ENCODE peak calls at places on chromosomes 1 and 21, in four cellular contexts. One of them, this sample, is unnamed. For H3K4me1, the result is how much of the 10 kb centered on the place peaks cover.

GRCh38 chr21:17889171-17889570 is 70.0 kb upstream of the C21orf91 start:
- DNase-seq in stomach: no peak
- DNase-seq in cardiac muscle cell: no peak
- DNase-seq in uterus: no peak
- DNase-seq in this sample: no peak

GRCh38 chr1:152535774-152536173 is 21.5 kb downstream of the CRCT1 start:
- DNase-seq in stomach: no peak
- DNase-seq in cardiac muscle cell: no peak
- DNase-seq in uterus: no peak
- DNase-seq in this sample: no peak

GRCh38 chr1:98086796-98087195 is 166.0 kb upstream of the DPYD start:
- DNase-seq in stomach: no peak
- DNase-seq in cardiac muscle cell: peak
- DNase-seq in uterus: no peak
- DNase-seq in this sample: no peak

GRCh38 chr1:26161408-26162219 is 2.7 kb downstream of the FAM110D start:
- DNase-seq in stomach: peak
- DNase-seq in cardiac muscle cell: peak
- DNase-seq in uterus: peak
- DNase-seq in this sample: no peak

GRCh38 chr1:107804746-107805145 is 160.2 kb downstream of the VAV3 start:
- DNase-seq in stomach: no peak
- DNase-seq in cardiac muscle cell: no peak
- DNase-seq in uterus: no peak
- DNase-seq in this sample: no peak

GRCh38 chr1:239985044-239985443 is 106.6 kb upstream of the FMN2 start:
- DNase-seq in stomach: no peak
- DNase-seq in cardiac muscle cell: no peak
- DNase-seq in uterus: no peak
- DNase-seq in this sample: no peak

GRCh38 chr1:163258181-163258580 is 55.5 kb upstream of the RGS5 start:
- DNase-seq in stomach: no peak
- DNase-seq in cardiac muscle cell: peak
- DNase-seq in uterus: no peak
- DNase-seq in this sample: no peak

GRCh38 chr1:230189276-230190183 is 122.5 kb downstream of the GALNT2 start:
- DNase-seq in stomach: peak
- DNase-seq in cardiac muscle cell: no peak
- DNase-seq in uterus: no peak
- DNase-seq in this sample: no peak

GRCh38 chr1:56064705-56065104 is 514.7 kb downstream of the PLPP3 start:
- DNase-seq in stomach: no peak
- DNase-seq in cardiac muscle cell: peak
- DNase-seq in uterus: no peak
- DNase-seq in this sample: no peak

GRCh38 chr1:58035523-58035922 is 511.0 kb downstream of the OMA1 start:
- DNase-seq in stomach: no peak
- DNase-seq in cardiac muscle cell: peak
- DNase-seq in uterus: no peak
- DNase-seq in this sample: no peak

GRCh38 chr1:151199860-151200581 is 1.7 kb downstream of the PIP5K1A start:
- DNase-seq in stomach: no peak
- DNase-seq in cardiac muscle cell: peak
- DNase-seq in uterus: no peak
- DNase-seq in this sample: no peak

GRCh38 chr1:22031214-22031962 is 21.1 kb upstream of the CDC42 start:
- DNase-seq in stomach: peak
- DNase-seq in cardiac muscle cell: no peak
- DNase-seq in uterus: no peak
- DNase-seq in this sample: peak

GRCh38 chr1:178362784-178363183 is 134.0 kb downstream of the CLEC20A start:
- DNase-seq in stomach: no peak
- DNase-seq in cardiac muscle cell: peak
- DNase-seq in uterus: no peak
- DNase-seq in this sample: no peak

GRCh38 chr1:37931148-37931492 is 15.7 kb downstream of the INPP5B start:
- DNase-seq in stomach: no peak
- DNase-seq in cardiac muscle cell: no peak
- DNase-seq in uterus: peak
- DNase-seq in this sample: peak

GRCh38 chr1:81053826-81054225 is 746.9 kb upstream of the ADGRL2 start:
- DNase-seq in stomach: no peak
- DNase-seq in cardiac muscle cell: no peak
- DNase-seq in uterus: no peak
- DNase-seq in this sample: no peak

GRCh38 chr1:240511789-240512188 is 100.2 kb downstream of the GREM2 start:
- DNase-seq in stomach: no peak
- DNase-seq in cardiac muscle cell: no peak
- DNase-seq in uterus: no peak
- DNase-seq in this sample: no peak

GRCh38 chr1:162681127-162681435 is 48.8 kb downstream of the DDR2 start:
- DNase-seq in stomach: no peak
- DNase-seq in cardiac muscle cell: no peak
- DNase-seq in uterus: no peak
- DNase-seq in this sample: no peak

GRCh38 chr1:29593601-29594382 is 357.5 kb downstream of the PTPRU start:
- DNase-seq in stomach: no peak
- DNase-seq in cardiac muscle cell: no peak
- DNase-seq in uterus: no peak
- DNase-seq in this sample: no peak

GRCh38 chr1:68378296-68379084 is 71.3 kb downstream of the RPE65 start:
- DNase-seq in stomach: no peak
- DNase-seq in cardiac muscle cell: no peak
- DNase-seq in uterus: no peak
- DNase-seq in this sample: no peak

GRCh38 chr1:50424940-50425375 is 1.7 kb upstream of the DMRTA2 start:
- DNase-seq in stomach: no peak
- DNase-seq in cardiac muscle cell: no peak
- DNase-seq in uterus: no peak
- DNase-seq in this sample: no peak

GRCh38 chr1:4033129-4033676 is 133.1 kb upstream of the C1orf174 start:
- DNase-seq in stomach: no peak
- DNase-seq in cardiac muscle cell: no peak
- DNase-seq in uterus: no peak
- DNase-seq in this sample: no peak

GRCh38 chr1:16152521-16153087 is 3.3 kb downstream of the EPHA2 start:
- DNase-seq in stomach: no peak
- DNase-seq in cardiac muscle cell: peak
- DNase-seq in uterus: no peak
- DNase-seq in this sample: no peak

GRCh38 chr1:185813401-185813979 is 79.3 kb downstream of the HMCN1 start:
- DNase-seq in stomach: no peak
- DNase-seq in cardiac muscle cell: peak
- DNase-seq in uterus: no peak
- DNase-seq in this sample: no peak

GRCh38 chr1:171912509-171913185 is 71.3 kb downstream of the DNM3 start:
- DNase-seq in stomach: no peak
- DNase-seq in cardiac muscle cell: no peak
- DNase-seq in uterus: no peak
- DNase-seq in this sample: no peak

GRCh38 chr1:175244206-175244605 is 51.6 kb upstream of the KIAA0040 start:
- DNase-seq in stomach: no peak
- DNase-seq in cardiac muscle cell: no peak
- DNase-seq in uterus: no peak
- DNase-seq in this sample: no peak

GRCh38 chr1:178682429-178682828 is 42.6 kb upstream of the RALGPS2 start:
- DNase-seq in stomach: no peak
- DNase-seq in cardiac muscle cell: no peak
- DNase-seq in uterus: no peak
- DNase-seq in this sample: no peak

GRCh38 chr1:176466514-176466913 is 3.5 kb downstream of the PAPPA2 start:
- DNase-seq in stomach: no peak
- DNase-seq in cardiac muscle cell: no peak
- DNase-seq in uterus: no peak
- DNase-seq in this sample: no peak

GRCh38 chr1:13941315-13941714 is 241.3 kb downstream of the PRDM2 start:
- DNase-seq in stomach: no peak
- DNase-seq in cardiac muscle cell: no peak
- DNase-seq in uterus: no peak
- DNase-seq in this sample: no peak

GRCh38 chr1:232904566-232904965 is 45.8 kb upstream of the NTPCR start:
- DNase-seq in stomach: no peak
- DNase-seq in cardiac muscle cell: peak
- DNase-seq in uterus: no peak
- DNase-seq in this sample: peak

GRCh38 chr1:56578963-56579875 is at the start of gene PLPP3:
- DNase-seq in stomach: peak
- DNase-seq in cardiac muscle cell: peak
- DNase-seq in uterus: peak
- DNase-seq in this sample: peak

GRCh38 chr1:115332813-115333608 is 5.0 kb downstream of the NGF start:
- DNase-seq in stomach: no peak
- DNase-seq in cardiac muscle cell: peak
- DNase-seq in uterus: peak
- DNase-seq in this sample: no peak

GRCh38 chr1:188689542-188689941 is 1788.1 kb downstream of the BRINP3 start:
- DNase-seq in stomach: no peak
- DNase-seq in cardiac muscle cell: no peak
- DNase-seq in uterus: no peak
- DNase-seq in this sample: no peak

GRCh38 chr1:6601049-6601864 is 1.4 kb downstream of the KLHL21 start:
- DNase-seq in stomach: peak
- DNase-seq in cardiac muscle cell: peak
- DNase-seq in uterus: peak
- DNase-seq in this sample: peak

GRCh38 chr21:46017148-46017547 is 35.6 kb downstream of the COL6A1 start:
- DNase-seq in stomach: no peak
- DNase-seq in cardiac muscle cell: no peak
- DNase-seq in uterus: no peak
- DNase-seq in this sample: no peak

DNA sequence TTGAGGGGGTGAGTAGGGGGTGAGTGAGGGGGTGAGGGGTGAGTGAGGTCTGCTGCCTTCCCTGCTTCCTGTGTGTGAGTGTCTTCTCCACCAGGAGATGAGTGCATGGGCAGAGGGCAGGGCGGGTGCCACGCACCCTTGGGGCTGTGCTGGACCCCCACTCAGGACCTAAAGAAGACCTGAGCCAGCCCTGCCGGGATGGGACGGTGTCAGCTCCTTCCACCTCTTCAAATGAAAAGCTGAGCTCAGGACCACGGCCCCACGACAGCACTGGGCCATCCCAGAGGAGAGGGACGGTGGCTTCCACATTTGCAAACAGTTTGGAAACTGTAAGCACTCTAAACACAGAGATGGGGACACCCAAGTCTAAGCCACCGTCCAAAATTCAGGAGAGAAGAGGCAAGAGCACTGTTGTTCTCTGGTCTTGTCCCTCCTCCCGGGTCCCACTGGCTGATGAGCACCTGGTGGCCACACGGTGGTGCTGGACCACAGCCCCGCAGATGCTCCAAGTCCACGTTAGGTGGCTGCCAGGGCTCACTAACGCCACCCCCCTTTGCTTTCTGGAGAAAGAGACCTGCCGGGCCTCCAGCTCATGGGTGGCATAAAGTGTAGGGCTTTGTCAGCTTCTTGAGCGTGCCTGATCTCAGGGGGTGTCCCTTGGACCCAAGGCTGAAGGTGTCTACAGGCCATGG is 32.1 kb downstream of the TMPRSS2 start:
- DNase-seq in stomach: no peak
- DNase-seq in cardiac muscle cell: no peak
- DNase-seq in uterus: no peak
- DNase-seq in this sample: no peak
- H3K4me3 ChIP-seq in stomach: no peak
- H3K4me3 ChIP-seq in cardiac muscle cell: no peak
- H3K4me3 ChIP-seq in uterus: no peak
- H3K4me3 ChIP-seq in this sample: no peak

GRCh38 chr1:99559166-99559565 is 86.7 kb upstream of the PALMD start:
- DNase-seq in stomach: no peak
- DNase-seq in cardiac muscle cell: no peak
- DNase-seq in uterus: no peak
- DNase-seq in this sample: no peak
- TF ChIP-seq CTCF in stomach: no peak
- TF ChIP-seq CTCF in cardiac muscle cell: no peak
- TF ChIP-seq CTCF in uterus: no peak
- TF ChIP-seq CTCF in this sample: no peak

DNA sequence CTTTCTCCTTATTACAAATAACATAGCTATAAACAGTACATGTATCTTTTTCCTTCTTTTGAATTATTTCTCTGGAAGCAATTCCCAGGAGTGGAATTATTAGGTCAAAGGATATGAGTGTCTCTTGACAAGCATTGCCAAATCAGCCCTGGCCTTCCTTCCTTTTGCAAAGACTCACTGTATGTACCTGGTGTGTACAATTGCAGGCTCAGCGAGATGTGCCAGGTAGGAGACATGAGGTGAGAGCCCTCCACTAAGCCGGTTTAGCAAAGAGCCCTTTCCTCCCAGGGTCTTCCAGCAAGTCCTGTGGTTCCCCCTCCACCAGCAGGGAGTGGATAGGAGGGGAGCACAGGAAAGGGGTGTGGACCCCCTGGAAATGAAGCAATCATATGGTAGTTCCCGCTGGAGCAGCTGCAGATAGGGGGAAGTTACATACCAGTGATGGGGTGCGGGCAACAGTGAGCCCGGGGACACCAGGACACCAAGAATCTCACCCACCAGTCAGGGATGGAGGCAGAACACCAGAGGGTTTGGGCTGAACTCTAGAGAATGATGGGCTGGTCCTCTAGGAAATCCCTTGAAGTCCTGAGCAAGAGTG is 18.3 kb downstream of the RCSD1 start:
- DNase-seq in stomach: no peak
- DNase-seq in cardiac muscle cell: no peak
- DNase-seq in uterus: no peak
- DNase-seq in this sample: no peak
- H3K4me1 ChIP-seq in stomach: half or more
- H3K4me1 ChIP-seq in cardiac muscle cell: under half
- H3K4me1 ChIP-seq in uterus: under half
- H3K4me1 ChIP-seq in this sample: under half

DNA sequence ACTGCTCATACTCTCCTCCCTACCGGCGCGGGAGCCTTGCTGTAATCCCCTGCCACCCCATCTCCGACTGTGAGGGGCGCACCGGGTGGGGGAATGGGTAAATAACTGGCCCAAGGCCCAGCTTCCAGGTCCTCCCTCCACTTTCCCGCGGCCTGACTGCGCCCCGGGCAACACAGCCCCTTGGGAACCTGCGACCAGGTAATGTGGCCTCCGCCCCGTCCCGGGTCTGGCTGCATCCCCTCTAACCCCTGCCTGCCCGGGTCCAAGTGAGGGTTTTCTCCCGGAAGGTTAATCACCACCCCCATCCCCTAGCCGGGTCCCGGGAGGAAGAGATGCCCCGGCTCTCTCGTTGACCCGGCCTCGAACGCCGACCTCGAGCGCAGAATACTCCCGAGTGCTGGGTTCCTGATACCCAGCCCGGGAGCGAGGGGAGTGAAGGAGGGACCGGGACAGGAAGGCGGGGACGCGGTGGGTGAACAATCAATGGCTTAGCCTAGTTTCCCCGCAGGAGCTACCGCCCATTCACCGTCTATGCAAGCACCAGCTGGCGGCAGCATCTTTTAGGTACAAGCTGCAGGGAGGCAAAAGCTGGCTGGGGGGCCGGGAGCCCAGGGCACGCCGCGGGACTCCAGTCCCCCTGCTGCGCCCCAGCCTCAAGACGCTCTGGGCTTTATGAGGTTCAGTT is 5.9 kb upstream of the LHX9 start:
- DNase-seq in stomach: no peak
- DNase-seq in cardiac muscle cell: no peak
- DNase-seq in uterus: no peak
- DNase-seq in this sample: no peak
- H3K4me3 ChIP-seq in stomach: peak
- H3K4me3 ChIP-seq in cardiac muscle cell: no peak
- H3K4me3 ChIP-seq in uterus: no peak
- H3K4me3 ChIP-seq in this sample: peak